ENCODE peak calls at places on chromosomes 1 and 21, in six cellular contexts. One of them, this sample, is unnamed.

GRCh38 chr21:39182484-39183271 is 573 bp downstream of the PSMG1 start:
- DNase-seq in K562: peak
- DNase-seq in HepG2: no peak
- DNase-seq in HCT116: no peak
- DNase-seq in GM12878: no peak
- DNase-seq in H1: no peak
- DNase-seq in this sample: no peak

GRCh38 chr1:100955322-100955721 is 59.4 kb downstream of the SLC30A7 start:
- DNase-seq in K562: no peak
- DNase-seq in HepG2: no peak
- DNase-seq in HCT116: no peak
- DNase-seq in GM12878: no peak
- DNase-seq in H1: no peak
- DNase-seq in this sample: no peak

GRCh38 chr1:40748841-40749718 is 34.5 kb upstream of the KCNQ4 start:
- DNase-seq in K562: no peak
- DNase-seq in HepG2: no peak
- DNase-seq in HCT116: no peak
- DNase-seq in GM12878: no peak
- DNase-seq in H1: no peak
- DNase-seq in this sample: no peak

GRCh38 chr1:69492286-69492685 is 75.4 kb upstream of the LRRC7 start:
- DNase-seq in K562: no peak
- DNase-seq in HepG2: no peak
- DNase-seq in HCT116: no peak
- DNase-seq in GM12878: no peak
- DNase-seq in H1: no peak
- DNase-seq in this sample: no peak

GRCh38 chr1:197917553-197917812 is 311 bp downstream of the LHX9 start:
- DNase-seq in K562: no peak
- DNase-seq in HepG2: no peak
- DNase-seq in HCT116: no peak
- DNase-seq in GM12878: no peak
- DNase-seq in H1: no peak
- DNase-seq in this sample: no peak

GRCh38 chr1:209835782-209836298 is 8.1 kb downstream of the UTP25 start:
- DNase-seq in K562: no peak
- DNase-seq in HepG2: no peak
- DNase-seq in HCT116: no peak
- DNase-seq in GM12878: no peak
- DNase-seq in H1: no peak
- DNase-seq in this sample: no peak

GRCh38 chr21:38824124-38824822 is 18.5 kb downstream of the ETS2 start:
- DNase-seq in K562: no peak
- DNase-seq in HepG2: peak
- DNase-seq in HCT116: no peak
- DNase-seq in GM12878: no peak
- DNase-seq in H1: no peak
- DNase-seq in this sample: no peak

GRCh38 chr1:233261206-233261605 is 34.3 kb downstream of the PCNX2 start:
- DNase-seq in K562: no peak
- DNase-seq in HepG2: peak
- DNase-seq in HCT116: peak
- DNase-seq in GM12878: peak
- DNase-seq in H1: no peak
- DNase-seq in this sample: no peak

GRCh38 chr1:199322278-199322677 is 683.4 kb downstream of the PTPRC start:
- DNase-seq in K562: no peak
- DNase-seq in HepG2: no peak
- DNase-seq in HCT116: no peak
- DNase-seq in GM12878: no peak
- DNase-seq in H1: no peak
- DNase-seq in this sample: peak

GRCh38 chr1:3614755-3615742 is 3.7 kb upstream of the MEGF6 start:
- DNase-seq in K562: peak
- DNase-seq in HepG2: no peak
- DNase-seq in HCT116: no peak
- DNase-seq in GM12878: no peak
- DNase-seq in H1: no peak
- DNase-seq in this sample: no peak

GRCh38 chr1:212980123-212980800 is 29.9 kb downstream of the VASH2 start:
- DNase-seq in K562: peak
- DNase-seq in HepG2: no peak
- DNase-seq in HCT116: no peak
- DNase-seq in GM12878: no peak
- DNase-seq in H1: no peak
- DNase-seq in this sample: no peak

GRCh38 chr1:7046314-7046713 is 261.1 kb downstream of the CAMTA1 start:
- DNase-seq in K562: no peak
- DNase-seq in HepG2: no peak
- DNase-seq in HCT116: no peak
- DNase-seq in GM12878: no peak
- DNase-seq in H1: no peak
- DNase-seq in this sample: no peak

GRCh38 chr1:232617237-232617636 is 12.7 kb downstream of the SIPA1L2 start:
- DNase-seq in K562: no peak
- DNase-seq in HepG2: no peak
- DNase-seq in HCT116: no peak
- DNase-seq in GM12878: no peak
- DNase-seq in H1: no peak
- DNase-seq in this sample: no peak

GRCh38 chr1:157505481-157506272 is 46.6 kb downstream of the FCRL5 start:
- DNase-seq in K562: peak
- DNase-seq in HepG2: peak
- DNase-seq in HCT116: peak
- DNase-seq in GM12878: peak
- DNase-seq in H1: peak
- DNase-seq in this sample: peak

GRCh38 chr1:83901547-83902155 is 97.3 kb downstream of the TTLL7 start:
- DNase-seq in K562: peak
- DNase-seq in HepG2: peak
- DNase-seq in HCT116: no peak
- DNase-seq in GM12878: no peak
- DNase-seq in H1: no peak
- DNase-seq in this sample: no peak

GRCh38 chr1:21313146-21313885 is 23.1 kb upstream of the ECE1 start:
- DNase-seq in K562: no peak
- DNase-seq in HepG2: no peak
- DNase-seq in HCT116: no peak
- DNase-seq in GM12878: no peak
- DNase-seq in H1: no peak
- DNase-seq in this sample: no peak

GRCh38 chr1:230120949-230121381 is 53.9 kb downstream of the GALNT2 start:
- DNase-seq in K562: peak
- DNase-seq in HepG2: peak
- DNase-seq in HCT116: peak
- DNase-seq in GM12878: no peak
- DNase-seq in H1: no peak
- DNase-seq in this sample: no peak

GRCh38 chr1:163170975-163171676 is 31.6 kb downstream of the RGS5 start:
- DNase-seq in K562: no peak
- DNase-seq in HepG2: no peak
- DNase-seq in HCT116: no peak
- DNase-seq in GM12878: no peak
- DNase-seq in H1: no peak
- DNase-seq in this sample: no peak

GRCh38 chr1:109610609-109611307 is 8.7 kb downstream of the GNAT2 start:
- DNase-seq in K562: no peak
- DNase-seq in HepG2: no peak
- DNase-seq in HCT116: no peak
- DNase-seq in GM12878: no peak
- DNase-seq in H1: no peak
- DNase-seq in this sample: peak

GRCh38 chr1:44405041-44405803 is at the start of gene RNF220:
- DNase-seq in K562: peak
- DNase-seq in HepG2: peak
- DNase-seq in HCT116: peak
- DNase-seq in GM12878: no peak
- DNase-seq in H1: no peak
- DNase-seq in this sample: no peak

GRCh38 chr1:117117697-117118096 is 3.9 kb downstream of the TRIM45 start:
- DNase-seq in K562: no peak
- DNase-seq in HepG2: no peak
- DNase-seq in HCT116: no peak
- DNase-seq in GM12878: no peak
- DNase-seq in H1: no peak
- DNase-seq in this sample: no peak

GRCh38 chr1:113217447-113218208 is 144.6 kb downstream of the LRIG2 start:
- DNase-seq in K562: peak
- DNase-seq in HepG2: peak
- DNase-seq in HCT116: no peak
- DNase-seq in GM12878: no peak
- DNase-seq in H1: no peak
- DNase-seq in this sample: no peak

GRCh38 chr1:160408864-160409263 is 8.5 kb downstream of the VANGL2 start:
- DNase-seq in K562: no peak
- DNase-seq in HepG2: no peak
- DNase-seq in HCT116: no peak
- DNase-seq in GM12878: no peak
- DNase-seq in H1: no peak
- DNase-seq in this sample: no peak

GRCh38 chr1:23417570-23417969 is 7.0 kb downstream of the TCEA3 start:
- DNase-seq in K562: peak
- DNase-seq in HepG2: peak
- DNase-seq in HCT116: no peak
- DNase-seq in GM12878: no peak
- DNase-seq in H1: no peak
- DNase-seq in this sample: no peak

GRCh38 chr1:19343617-19344350 is 31.7 kb downstream of the SLC66A1 start:
- DNase-seq in K562: no peak
- DNase-seq in HepG2: no peak
- DNase-seq in HCT116: no peak
- DNase-seq in GM12878: no peak
- DNase-seq in H1: no peak
- DNase-seq in this sample: no peak
- TF ChIP-seq ZNF274 in K562: no peak
- TF ChIP-seq ZNF274 in HepG2: no peak
- TF ChIP-seq ZNF274 in HCT116: no peak
- TF ChIP-seq ZNF274 in GM12878: no peak
- TF ChIP-seq ZNF274 in H1: no peak
- TF ChIP-seq ZNF274 in this sample: no peak

DNA sequence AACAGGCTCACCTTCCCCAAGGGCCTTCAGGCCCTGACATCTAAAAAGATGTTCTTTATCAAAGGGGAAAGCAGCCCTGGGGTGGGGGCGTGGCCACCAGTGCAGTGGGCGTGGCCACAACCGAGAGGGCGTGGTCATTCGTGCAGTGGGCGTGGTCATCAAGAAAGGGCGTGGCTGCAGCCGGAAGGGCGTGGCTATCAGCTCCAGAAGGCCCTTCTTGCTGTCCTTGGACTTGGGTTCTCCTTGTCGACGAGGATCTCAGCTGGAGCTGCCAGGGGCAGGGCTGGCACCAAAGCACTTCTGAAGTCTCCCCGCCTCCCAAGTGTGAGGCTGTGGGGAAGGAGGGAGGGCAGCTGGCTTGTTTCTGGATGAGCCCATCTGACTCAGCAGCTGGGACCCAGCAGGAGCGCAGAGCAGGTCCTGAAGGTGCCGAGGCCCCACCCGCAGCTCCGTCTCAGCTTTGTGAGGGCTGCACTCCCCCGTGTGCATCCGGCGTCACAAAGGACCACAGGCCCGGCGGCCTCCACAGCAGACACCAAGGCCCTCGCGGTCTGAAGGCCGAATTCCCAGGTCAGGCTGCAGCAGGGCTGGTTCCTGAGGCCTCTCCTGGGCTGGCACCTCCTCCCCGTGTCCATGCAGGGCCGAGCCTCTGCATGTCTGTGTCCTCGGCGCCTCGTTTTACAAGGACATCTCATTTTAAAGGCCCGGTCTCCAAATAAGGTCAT is 12.8 kb downstream of the PDE9A start:
- DNase-seq in K562: peak
- DNase-seq in HepG2: no peak
- DNase-seq in HCT116: no peak
- DNase-seq in GM12878: no peak
- DNase-seq in H1: no peak
- DNase-seq in this sample: no peak
- TF ChIP-seq ZNF274 in K562: no peak
- TF ChIP-seq ZNF274 in HepG2: no peak
- TF ChIP-seq ZNF274 in HCT116: no peak
- TF ChIP-seq ZNF274 in GM12878: no peak
- TF ChIP-seq ZNF274 in H1: no peak
- TF ChIP-seq ZNF274 in this sample: no peak

DNA sequence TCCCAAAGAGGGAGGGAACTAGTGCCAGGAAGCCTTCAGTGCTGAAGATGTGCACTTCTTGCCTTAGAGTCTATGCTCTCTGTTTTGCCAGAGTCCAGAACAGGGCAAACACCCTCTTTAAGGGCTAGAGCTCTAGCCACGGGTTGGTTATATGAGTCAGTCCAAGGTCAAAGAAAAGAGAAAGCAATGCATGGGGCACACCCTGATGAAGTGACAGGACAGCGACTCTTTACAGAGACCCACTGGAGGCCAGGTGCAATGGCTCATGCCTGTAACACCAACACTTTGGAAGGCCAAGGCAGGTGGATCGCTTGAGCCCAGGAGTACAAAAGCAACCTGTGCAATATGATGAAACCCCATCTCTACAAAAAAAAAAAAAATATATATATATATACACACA is 86.1 kb downstream of the TGFBR3 start:
- DNase-seq in K562: no peak
- DNase-seq in HepG2: no peak
- DNase-seq in HCT116: no peak
- DNase-seq in GM12878: no peak
- DNase-seq in H1: no peak
- DNase-seq in this sample: no peak
- TF ChIP-seq ZNF274 in K562: no peak
- TF ChIP-seq ZNF274 in HepG2: no peak
- TF ChIP-seq ZNF274 in HCT116: no peak
- TF ChIP-seq ZNF274 in GM12878: no peak
- TF ChIP-seq ZNF274 in H1: no peak
- TF ChIP-seq ZNF274 in this sample: no peak

GRCh38 chr1:65423884-65424655 is 3.6 kb downstream of the LEPR start:
- DNase-seq in K562: peak
- DNase-seq in HepG2: no peak
- DNase-seq in HCT116: peak
- DNase-seq in GM12878: peak
- DNase-seq in H1: no peak
- DNase-seq in this sample: no peak
- TF ChIP-seq ZNF274 in K562: no peak
- TF ChIP-seq ZNF274 in HepG2: no peak
- TF ChIP-seq ZNF274 in HCT116: no peak
- TF ChIP-seq ZNF274 in GM12878: no peak
- TF ChIP-seq ZNF274 in H1: no peak
- TF ChIP-seq ZNF274 in this sample: no peak

DNA sequence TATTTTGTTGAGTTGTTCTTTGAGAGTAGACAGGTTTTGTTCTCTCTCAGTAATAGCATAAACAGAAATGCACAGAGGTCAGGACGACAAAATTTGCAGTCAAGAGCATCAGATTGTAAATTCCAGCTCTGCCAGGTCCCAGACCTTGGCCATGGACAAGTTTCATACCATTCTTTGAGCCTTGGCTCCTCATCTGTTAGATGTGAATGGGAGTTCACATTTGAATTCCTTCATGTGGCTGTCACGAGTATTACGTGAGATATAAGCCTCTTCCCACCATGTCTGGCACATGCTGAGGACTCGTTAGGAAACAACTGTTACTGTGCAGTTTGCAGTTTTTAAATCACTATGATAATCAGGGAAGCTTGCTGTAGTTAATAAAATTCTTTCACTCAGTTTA is 93.2 kb upstream of the KCTD3 start:
- DNase-seq in K562: no peak
- DNase-seq in HepG2: no peak
- DNase-seq in HCT116: no peak
- DNase-seq in GM12878: no peak
- DNase-seq in H1: no peak
- DNase-seq in this sample: no peak
- TF ChIP-seq ZNF274 in K562: no peak
- TF ChIP-seq ZNF274 in HepG2: no peak
- TF ChIP-seq ZNF274 in HCT116: no peak
- TF ChIP-seq ZNF274 in GM12878: no peak
- TF ChIP-seq ZNF274 in H1: no peak
- TF ChIP-seq ZNF274 in this sample: no peak

GRCh38 chr1:166876540-166876838 is 425 bp upstream of the TADA1 start:
- DNase-seq in K562: no peak
- DNase-seq in HepG2: no peak
- DNase-seq in HCT116: no peak
- DNase-seq in GM12878: no peak
- DNase-seq in H1: no peak
- DNase-seq in this sample: no peak
- TF ChIP-seq ZNF274 in K562: no peak
- TF ChIP-seq ZNF274 in HepG2: no peak
- TF ChIP-seq ZNF274 in HCT116: no peak
- TF ChIP-seq ZNF274 in GM12878: no peak
- TF ChIP-seq ZNF274 in H1: no peak
- TF ChIP-seq ZNF274 in this sample: no peak

This sample was measured in NT2/D1.